ENCODE peak calls at places on chromosomes 1 and 21, in seven cellular contexts. B is right atrium auricular region, T is PC-3, E is endothelial cell, G is Calu3, A is glutamatergic neuron, C is heart left ventricle. J is an unnamed sample.

GRCh38 chr1:24970399-24970753 is 40.3 kb upstream of the RUNX3 start:
- DNase-seq in B (no peak), T (peak), E (no peak), G (peak), A (no peak), C (no peak), J (no peak)

GRCh38 chr1:86950712-86951111 is 36.3 kb downstream of the HS2ST1 start:
- DNase-seq in B (no peak), T (no peak), E (no peak), G (no peak), A (no peak), C (no peak), J (no peak)

GRCh38 chr1:67041836-67042503 is 12.0 kb downstream of the SLC35D1 start:
- DNase-seq in B (no peak), T (no peak), E (no peak), G (no peak), A (no peak), C (no peak), J (no peak)

GRCh38 chr1:46621930-46622329 is 5.3 kb upstream of the MOB3C start:
- DNase-seq in B (no peak), T (peak), E (no peak), G (no peak), A (no peak), C (no peak), J (no peak)

GRCh38 chr21:39006653-39007417 is 176.4 kb downstream of the PSMG1 start:
- DNase-seq in B (peak), T (no peak), E (no peak), G (no peak), A (no peak), C (peak), J (no peak)

GRCh38 chr1:68112835-68113243 is 62.4 kb upstream of the DIRAS3 start:
- DNase-seq in B (no peak), T (peak), E (no peak), G (peak), A (no peak), C (peak), J (no peak)

GRCh38 chr1:69494171-69494570 is 73.6 kb upstream of the LRRC7 start:
- DNase-seq in B (no peak), T (peak), E (no peak), G (no peak), A (no peak), C (no peak), J (no peak)

GRCh38 chr1:79531790-79532189 is 525.3 kb upstream of the ADGRL4 start:
- DNase-seq in B (no peak), T (no peak), E (no peak), G (no peak), A (no peak), C (no peak), J (no peak)

GRCh38 chr21:33064623-33064996 is 5.3 kb upstream of the OLIG1 start:
- DNase-seq in B (no peak), T (no peak), E (peak), G (no peak), A (no peak), C (no peak), J (no peak)

GRCh38 chr1:29975036-29975694 is 738.8 kb downstream of the PTPRU start:
- DNase-seq in B (no peak), T (peak), E (peak), G (peak), A (no peak), C (no peak), J (peak)

GRCh38 chr1:91744973-91745648 is 140.8 kb downstream of the TGFBR3 start:
- DNase-seq in B (peak), T (no peak), E (no peak), G (no peak), A (no peak), C (peak), J (no peak)

GRCh38 chr1:205648212-205648910 is 16.6 kb upstream of the ELK4 start:
- DNase-seq in B (no peak), T (no peak), E (no peak), G (no peak), A (no peak), C (no peak), J (no peak)

GRCh38 chr1:244861683-244862082 is 2.7 kb downstream of the HNRNPU start:
- DNase-seq in B (no peak), T (no peak), E (no peak), G (no peak), A (no peak), C (no peak), J (no peak)
- TF ChIP-seq CTCF in B (no peak), T (no peak), E (no peak), G (no peak), A (no peak), C (no peak), J (no peak)

DNA sequence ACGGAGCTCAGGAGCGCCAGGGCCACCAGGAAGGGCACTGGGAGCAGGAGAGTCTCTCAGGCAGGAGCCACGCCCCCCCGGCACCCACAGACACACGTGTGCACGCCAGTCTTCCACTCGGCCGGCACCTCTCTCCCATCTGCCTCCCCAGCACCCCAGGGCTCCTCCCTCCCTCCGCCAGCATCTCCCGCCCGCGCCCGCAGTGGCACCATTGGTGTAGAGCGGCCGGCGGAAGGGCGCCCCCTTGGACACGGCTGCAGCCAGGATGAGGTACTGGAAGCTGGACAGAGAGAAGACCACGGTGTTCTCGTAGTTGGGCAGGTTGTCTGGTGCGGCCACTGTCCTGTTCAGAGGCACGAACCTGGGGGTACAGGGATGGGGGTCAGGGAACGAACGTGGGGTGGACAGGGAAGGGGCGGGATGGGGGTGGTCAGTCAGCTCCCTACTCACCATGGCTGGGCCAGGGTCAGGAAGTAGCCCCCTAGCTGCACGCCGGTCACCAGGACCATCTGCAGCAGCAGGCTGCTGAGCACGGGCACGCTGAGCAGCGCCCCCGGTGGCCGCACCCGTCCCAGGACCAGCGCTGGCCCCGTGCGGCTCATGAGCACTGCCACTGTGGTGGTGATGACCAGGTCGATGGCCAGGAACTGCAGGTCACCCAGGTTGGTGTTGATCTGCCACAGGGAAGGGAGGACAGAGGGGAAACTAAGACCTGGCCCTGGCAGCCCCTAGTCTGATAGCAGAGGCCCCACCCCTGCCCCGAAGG is 6.4 kb upstream of the MFAP2 start:
- DNase-seq in B (no peak), T (no peak), E (peak), G (peak), A (peak), C (no peak), J (no peak)
- TF ChIP-seq CTCF in B (peak), T (peak), E (peak), G (peak), A (peak), C (no peak), J (peak)

DNA sequence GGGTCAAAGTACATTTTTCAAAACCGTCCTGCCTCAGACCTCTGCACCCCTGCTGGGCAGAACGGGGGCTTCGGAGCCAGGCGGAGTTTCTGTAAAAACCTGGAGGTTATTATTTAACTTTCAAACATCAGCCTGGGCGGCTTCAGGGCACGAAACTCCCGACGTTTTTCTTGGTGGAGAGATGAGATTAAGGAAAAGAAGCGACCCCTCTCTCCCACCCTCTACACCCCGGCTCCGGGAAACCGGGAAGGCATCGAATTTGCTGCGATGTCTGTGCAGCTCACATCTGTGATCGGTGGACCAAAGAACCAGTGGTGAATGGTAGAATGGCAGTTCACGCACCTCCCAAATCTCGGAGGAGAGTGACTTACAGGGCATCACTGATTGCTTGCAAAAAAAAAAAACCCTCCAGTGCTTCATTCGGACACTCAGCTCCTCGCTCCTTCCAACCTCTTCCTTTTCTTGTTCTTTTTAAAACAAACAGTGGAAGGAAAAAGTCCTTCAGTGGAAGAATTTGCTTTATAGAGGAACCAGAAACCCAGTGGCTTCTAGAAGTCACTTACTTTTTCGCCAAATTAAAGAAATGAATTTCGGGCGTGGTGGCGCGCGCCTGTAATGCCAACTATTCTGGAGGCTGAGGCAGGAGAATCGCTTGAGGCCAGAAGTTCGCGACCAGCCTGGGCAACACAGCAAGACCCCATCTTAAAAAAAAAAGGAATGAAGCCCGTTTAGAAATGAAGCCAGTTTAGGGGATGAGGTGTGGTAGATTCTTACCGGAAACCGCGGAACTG is 875 bp downstream of the PHACTR4 start:
- DNase-seq in B (no peak), T (peak), E (peak), G (no peak), A (peak), C (no peak), J (peak)
- TF ChIP-seq CTCF in B (peak), T (no peak), E (no peak), G (no peak), A (peak), C (no peak), J (peak)

DNA sequence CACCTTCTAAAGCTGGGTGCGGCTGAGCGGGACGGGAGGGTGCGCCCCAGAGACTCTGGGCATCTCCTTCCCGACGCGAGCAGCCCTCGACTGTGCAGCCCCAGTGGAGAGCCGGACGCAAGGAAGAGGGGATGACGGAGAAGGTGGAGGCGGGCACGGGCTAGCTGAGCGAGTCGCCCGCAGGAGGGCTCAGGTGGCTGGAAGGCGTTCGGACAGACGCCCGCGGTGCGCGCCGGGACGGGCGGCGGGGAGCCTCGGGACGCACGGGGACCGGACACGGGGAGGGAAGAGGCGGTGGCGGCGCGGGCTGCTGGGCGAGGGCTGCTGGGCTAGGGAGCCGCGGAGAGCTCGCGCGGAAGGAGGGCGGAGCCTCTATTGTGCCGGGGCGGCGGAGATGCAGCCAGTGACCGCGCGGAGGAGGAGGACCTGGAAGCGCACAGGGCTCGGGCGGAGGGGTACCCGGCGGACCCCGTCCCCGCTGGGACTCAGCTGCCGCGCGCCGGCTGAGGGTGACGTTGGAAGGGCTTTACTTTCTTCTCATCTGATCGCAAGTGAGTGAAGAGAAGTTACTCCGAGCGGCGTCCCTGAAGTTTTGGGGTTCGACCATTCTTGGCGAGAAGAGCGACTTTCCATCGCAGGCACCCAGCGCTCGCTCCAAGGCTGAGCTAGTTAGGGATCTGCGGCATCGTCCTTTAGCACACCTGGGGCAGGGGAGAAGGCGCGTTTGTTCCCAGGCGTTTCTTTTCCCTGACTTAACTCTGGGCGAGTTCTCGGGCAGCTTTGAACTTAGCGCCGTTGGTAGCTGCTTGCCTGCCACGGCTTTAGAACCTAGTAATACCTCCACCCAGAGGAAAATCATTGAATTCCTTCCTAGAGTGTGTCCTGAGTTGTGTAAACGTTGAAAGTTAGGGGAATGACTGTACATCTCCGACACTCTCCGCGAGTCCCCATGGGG is at the start of gene OLFML2B:
- DNase-seq in B (no peak), T (peak), E (peak), G (peak), A (peak), C (peak), J (peak)
- TF ChIP-seq CTCF in B (peak), T (peak), E (no peak), G (no peak), A (no peak), C (no peak), J (no peak)

DNA sequence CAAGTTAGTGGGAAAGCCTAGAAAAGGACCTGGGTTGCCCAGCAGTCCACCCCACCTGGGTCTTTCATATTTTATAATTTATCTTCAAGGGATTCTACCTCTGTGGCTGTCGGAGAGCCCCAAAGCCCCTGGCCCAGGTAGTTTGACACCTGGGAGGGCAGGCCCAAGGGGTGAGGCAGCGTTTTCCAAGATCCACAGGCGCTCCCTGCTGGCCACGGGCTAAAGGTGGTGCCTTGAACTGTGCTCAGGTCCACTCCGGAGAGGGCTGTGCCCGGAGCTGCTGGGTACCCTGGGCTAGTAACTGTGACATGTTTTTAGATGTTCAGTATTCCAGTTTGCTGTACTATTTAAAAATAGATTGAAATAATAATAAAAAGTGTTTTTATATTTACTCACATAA is 37.2 kb upstream of the CRNN start:
- DNase-seq in B (no peak), T (peak), E (peak), G (peak), A (peak), C (no peak), J (no peak)
- TF ChIP-seq CTCF in B (no peak), T (peak), E (peak), G (peak), A (no peak), C (no peak), J (no peak)

GRCh38 chr1:184954232-184954995 is 19.9 kb downstream of the NIBAN1 start:
- DNase-seq in B (no peak), T (no peak), E (no peak), G (no peak), A (no peak), C (no peak), J (no peak)

GRCh38 chr1:184950209-184950608 is 24.1 kb downstream of the NIBAN1 start:
- DNase-seq in B (no peak), T (no peak), E (no peak), G (no peak), A (no peak), C (no peak), J (no peak)

GRCh38 chr1:184959626-184960025 is 14.7 kb downstream of the NIBAN1 start:
- DNase-seq in B (no peak), T (no peak), E (no peak), G (no peak), A (no peak), C (no peak), J (no peak)

GRCh38 chr1:184958554-184959353 is 15.6 kb downstream of the NIBAN1 start:
- DNase-seq in B (no peak), T (no peak), E (no peak), G (no peak), A (no peak), C (peak), J (no peak)

DNA sequence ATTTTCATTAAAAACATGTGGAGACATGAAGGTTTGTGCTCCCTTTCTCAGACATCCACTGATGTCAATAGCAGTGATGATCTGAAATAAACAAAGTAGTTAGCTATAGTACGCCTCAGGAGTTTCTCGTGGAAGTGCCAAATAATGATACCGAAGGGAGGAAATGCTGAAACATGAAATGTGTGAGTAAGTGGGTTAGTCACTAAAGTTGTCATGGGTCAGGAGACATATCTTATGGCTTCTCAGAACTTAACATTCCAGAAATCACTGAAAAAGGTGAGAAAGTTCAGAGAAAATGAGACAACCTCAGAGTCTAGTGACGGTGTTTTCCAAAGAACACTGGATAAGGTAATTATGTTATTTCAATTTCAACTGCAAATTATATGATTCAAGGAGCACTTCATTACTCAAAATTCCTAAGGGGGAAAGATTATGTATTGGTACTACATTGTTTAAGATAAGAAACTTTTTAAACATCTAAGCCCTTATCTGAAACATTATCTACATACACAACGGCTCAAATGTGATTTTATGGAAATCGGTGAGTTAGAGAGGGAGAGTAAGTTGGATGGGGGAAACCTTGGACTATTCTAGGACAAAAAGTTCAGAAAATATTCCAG is 20.6 kb downstream of the NIBAN1 start:
- DNase-seq in B (no peak), T (peak), E (no peak), G (no peak), A (no peak), C (no peak), J (no peak)
- TF ChIP-seq CTCF in B (no peak), T (no peak), E (no peak), G (no peak), A (no peak), C (no peak), J (no peak)

GRCh38 chr1:154819628-154820590 is 50.2 kb downstream of the KCNN3 start:
- DNase-seq in B (no peak), T (peak), E (peak), G (peak), A (peak), C (no peak), J (peak)
- TF ChIP-seq CTCF in B (peak), T (peak), E (peak), G (peak), A (peak), C (peak), J (peak)

DNA sequence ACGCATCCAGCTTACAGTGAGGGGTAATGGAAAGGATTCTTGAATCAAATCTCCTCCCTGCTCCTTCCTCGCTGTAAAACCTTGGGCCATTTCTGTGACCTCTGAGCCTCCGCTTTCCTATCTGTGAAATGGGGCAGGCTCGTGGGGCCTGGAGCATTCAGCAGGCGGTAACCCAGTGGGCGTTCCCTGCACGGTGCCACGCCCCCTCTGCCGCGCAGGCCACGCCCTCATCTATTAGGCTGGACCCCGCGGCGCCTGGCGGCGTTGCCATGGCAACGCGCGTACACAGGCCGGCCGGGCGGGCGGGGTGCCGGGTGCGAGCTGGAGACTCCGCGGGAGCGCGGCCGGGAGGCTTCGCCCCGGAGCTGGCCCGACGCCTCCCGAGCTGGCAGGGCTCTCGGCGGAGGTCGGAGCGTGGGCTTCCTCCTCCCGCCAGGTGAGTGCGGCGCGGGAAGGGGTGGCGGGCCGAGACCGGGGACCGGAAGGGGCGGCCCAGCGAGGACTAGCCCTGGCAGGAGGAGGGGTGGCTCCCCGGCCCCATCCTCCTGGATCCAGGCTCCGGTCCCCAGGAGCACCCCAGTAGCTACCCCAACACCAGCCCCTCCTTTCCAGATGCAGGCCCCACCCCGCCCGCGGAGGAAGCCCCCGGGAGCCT is at the start of gene FHAD1:
- DNase-seq in B (peak), T (peak), E (peak), G (peak), A (peak), C (peak), J (peak)
- TF ChIP-seq CTCF in B (no peak), T (no peak), E (no peak), G (no peak), A (no peak), C (no peak), J (no peak)

DNA sequence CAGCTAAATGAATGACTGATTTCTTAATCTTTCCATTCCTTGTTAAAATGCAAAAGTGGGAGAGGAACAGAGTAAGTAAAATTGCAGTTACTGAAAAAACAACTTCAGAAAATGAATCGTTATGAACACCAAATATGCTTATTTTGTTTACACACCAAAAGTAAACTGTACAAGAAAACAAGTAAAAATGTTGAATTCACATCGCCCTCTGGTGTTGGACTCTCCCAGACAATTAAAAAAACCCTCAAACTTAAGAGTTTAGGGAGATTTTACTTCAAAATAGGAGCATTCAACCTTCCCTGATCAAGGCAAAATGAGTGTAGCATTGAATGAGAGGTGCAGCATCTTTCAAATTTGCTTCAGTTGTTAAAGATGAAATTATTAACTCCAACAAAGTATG is 19.4 kb upstream of the ESRRG start:
- DNase-seq in B (no peak), T (peak), E (no peak), G (peak), A (no peak), C (no peak), J (no peak)
- TF ChIP-seq CTCF in B (peak), T (peak), E (peak), G (peak), A (peak), C (no peak), J (peak)

J was measured in progenitor cell of endocrine pancreas.